ENCODE peak calls at places on chromosome 16, in five cellular contexts. S is kidney glomerular epithelial cell; R is GM12891; E is stimulated activated naive CD4-positive, alpha-beta T cell; F is NCI-H1105 treated with DMSO at 0.1 percent for 48 hours. Y is an unnamed sample.
A peak's percentile ranks its signal among the peaks of the same experiment; 100 is the strongest.

GRCh38 chr16:31092330-31092729 is 2.3 kb downstream of the VKORC1 start:
- DNase-seq in E (no peak), R (no peak), F (no peak), S (no peak), Y (no peak)

GRCh38 chr16:88327566-88328312 is 55.0 kb upstream of the ZNF469 start:
- DNase-seq in R (no peak), S (no peak), E (no peak), F (no peak), Y (no peak)

GRCh38 chr16:11687606-11688519 is 19.6 kb downstream of the SNN start:
- DNase-seq in R (no peak), E (no peak), F (no peak), S (no peak), Y (no peak)

GRCh38 chr16:84614075-84614474 is 3.8 kb downstream of the COTL1 start:
- DNase-seq in S (no peak), F (no peak), E (no peak), R (no peak), Y (no peak)

GRCh38 chr16:595942-596735 is 6.3 kb downstream of the RAB40C start:
- DNase-seq in R (no peak), S (no peak), F (no peak), E (no peak), Y (no peak)

GRCh38 chr16:24070851-24071250 is 185.3 kb upstream of the CACNG3 start:
- DNase-seq in F (peak; percentile 15), E (no peak), S (no peak), R (peak; percentile 36), Y (peak; percentile 41)

GRCh38 chr16:67395458-67396158 is 2.3 kb upstream of the TPPP3 start:
- DNase-seq in E (no peak), S (no peak), R (no peak), F (peak; percentile 76), Y (no peak)

GRCh38 chr16:86651013-86651627 is 72.8 kb downstream of the FOXL1 start:
- DNase-seq in S (no peak), R (no peak), E (no peak), F (no peak), Y (no peak)

GRCh38 chr16:49799172-49799571 is 56.7 kb downstream of the ZNF423 start:
- DNase-seq in F (peak; percentile 35), S (no peak), R (no peak), E (no peak), Y (no peak)

GRCh38 chr16:85636234-85636812 is 23.2 kb downstream of the GSE1 start:
- DNase-seq in S (no peak), E (no peak), F (no peak), R (no peak), Y (no peak)

GRCh38 chr16:67801889-67802288 is 4.5 kb downstream of the RANBP10 start:
- DNase-seq in F (no peak), R (no peak), E (peak; percentile 42), S (no peak), Y (no peak)

GRCh38 chr16:1047123-1047522 is 25.4 kb upstream of the SSTR5 start:
- DNase-seq in F (no peak), R (no peak), E (no peak), S (no peak), Y (no peak)

GRCh38 chr16:19559242-19559910 is 3.9 kb downstream of the VPS35L start:
- DNase-seq in S (peak; percentile 28), E (peak; percentile 48), F (peak; percentile 19), R (no peak), Y (no peak)

GRCh38 chr16:24819462-24820040 is 26.2 kb upstream of the SLC5A11 start:
- DNase-seq in E (no peak), F (peak; percentile 42), R (no peak), S (no peak), Y (no peak)

GRCh38 chr16:79286646-79287423 is 313.7 kb downstream of the MAF start:
- DNase-seq in F (peak; percentile 92), E (no peak), R (peak; percentile 40), S (no peak), Y (no peak)

GRCh38 chr16:70582280-70582978 is 58.8 kb downstream of the SF3B3 start:
- DNase-seq in S (no peak), F (no peak), E (no peak), R (no peak), Y (no peak)

GRCh38 chr16:25006504-25007055 is 8.6 kb downstream of the ARHGAP17 start:
- DNase-seq in S (no peak), R (no peak), F (no peak), E (no peak), Y (no peak)

GRCh38 chr16:2520784-2521577 is 810 bp downstream of the AMDHD2 start:
- DNase-seq in R (peak; percentile 78), S (no peak), E (peak; percentile 85), F (no peak), Y (peak; percentile 67)

GRCh38 chr16:20023190-20023589 is 50.5 kb downstream of the GPR139 start:
- DNase-seq in S (peak; percentile 2), F (no peak), E (no peak), R (no peak), Y (no peak)

GRCh38 chr16:12544477-12545291 is 259.0 kb downstream of the CPPED1 start:
- DNase-seq in F (no peak), R (no peak), S (no peak), E (no peak), Y (no peak)

GRCh38 chr16:15948532-15949209 is 745 bp upstream of the ABCC1 start:
- DNase-seq in F (no peak), R (peak; percentile 48), S (peak; percentile 57), E (peak; percentile 35), Y (peak; percentile 40)

GRCh38 chr16:13077816-13078215 is 176.4 kb downstream of the SHISA9 start:
- DNase-seq in R (no peak), F (peak; percentile 63), S (no peak), E (no peak), Y (no peak)

GRCh38 chr16:74773431-74774222 is 993 bp downstream of the FA2H start:
- DNase-seq in E (no peak), S (no peak), R (no peak), F (no peak), Y (no peak)

GRCh38 chr16:31487720-31488629 is 5.1 kb downstream of the SLC5A2 start:
- DNase-seq in F (peak; percentile 54), E (peak; percentile 81), R (peak; percentile 93), S (peak; percentile 19), Y (peak; percentile 71)

GRCh38 chr16:88968589-88969280 is 8.3 kb downstream of the CBFA2T3 start:
- DNase-seq in E (no peak), R (no peak), F (no peak), S (no peak), Y (no peak)

GRCh38 chr16:54447606-54448440 is 161.2 kb upstream of the IRX3 start:
- DNase-seq in F (no peak), S (peak; percentile 93), E (no peak), R (no peak), Y (no peak)

GRCh38 chr16:27220527-27220926 is 17.2 kb downstream of the KDM8 start:
- DNase-seq in S (no peak), F (no peak), E (no peak), R (no peak), Y (no peak)

GRCh38 chr16:57185446-57185944 is 344 bp downstream of the PSME3IP1 start:
- DNase-seq in S (peak; percentile 53), E (peak; percentile 60), R (no peak), F (peak; percentile 30), Y (peak; percentile 39)

GRCh38 chr16:7456221-7456620 is 123.6 kb downstream of the RBFOX1 start:
- DNase-seq in S (no peak), E (no peak), F (peak; percentile 87), R (no peak), Y (no peak)

GRCh38 chr16:67245189-67245585 is 2.1 kb downstream of the FHOD1 start:
- DNase-seq in E (no peak), S (no peak), R (no peak), F (no peak), Y (no peak)

Y was measured in GM12892.